ENCODE peak calls at places on chromosomes 7 and 10, in nine cellular contexts. S is GM23248, O is SK-N-SH, E is MM.1S, V is HCT116, C is PC-3, J is hepatocyte, W is GM23338, H is neural progenitor cell. P is an unnamed sample.
A peak's percentile ranks its signal among the peaks of the same experiment; 100 is the strongest.

GRCh38 chr7:116219288-116219687 is 8.9 kb downstream of the TES start:
- DNase-seq in W (no peak), O (no peak), E (no peak), J (no peak), H (no peak), V (no peak), C (no peak), S (no peak), P (no peak)

GRCh38 chr7:2403718-2404648 is 572 bp downstream of the CHST12 start:
- DNase-seq in S (peak; percentile 72), C (peak; percentile 25), E (peak; percentile 41), V (no peak), J (peak; percentile 70), H (peak; percentile 78), W (peak; percentile 68), O (peak; percentile 84), P (peak; percentile 58)

GRCh38 chr7:129222064-129222463 is 2.8 kb upstream of the AHCYL2 start:
- DNase-seq in H (no peak), E (peak; percentile 46), C (no peak), V (no peak), S (no peak), O (no peak), W (no peak), J (no peak), P (peak; percentile 80)

GRCh38 chr10:6269953-6270867 is 67.5 kb downstream of the PFKFB3 start:
- DNase-seq in E (peak; percentile 64), W (no peak), S (no peak), H (no peak), V (no peak), O (no peak), C (no peak), J (no peak), P (peak; percentile 16)

GRCh38 chr7:46871516-46871915 is 710.4 kb downstream of the TNS3 start:
- DNase-seq in W (no peak), S (peak; percentile 42), E (no peak), C (no peak), H (no peak), O (no peak), V (no peak), J (no peak), P (no peak)

GRCh38 chr7:4220011-4220410 is 462.1 kb upstream of the FOXK1 start:
- DNase-seq in C (no peak), J (no peak), S (no peak), W (no peak), E (no peak), V (no peak), H (no peak), O (no peak), P (no peak)

GRCh38 chr10:99555371-99556224 is 22.9 kb downstream of the NKX2-3 start:
- DNase-seq in S (no peak), O (no peak), E (peak; percentile 66), J (no peak), W (no peak), C (no peak), V (no peak), H (no peak), P (no peak)

GRCh38 chr10:34327184-34327583 is 487.9 kb downstream of the PARD3 start:
- DNase-seq in V (no peak), H (no peak), E (no peak), O (peak; percentile 41), C (no peak), J (no peak), W (no peak), S (no peak), P (no peak)

GRCh38 chr10:88616250-88616977 is 29.9 kb downstream of the LIPJ start:
- DNase-seq in H (no peak), E (no peak), W (no peak), V (no peak), O (no peak), S (no peak), J (no peak), C (no peak), P (no peak)

GRCh38 chr10:79112898-79113431 is 44.2 kb downstream of the ZMIZ1 start:
- DNase-seq in H (no peak), V (no peak), W (no peak), C (peak; percentile 97), S (peak; percentile 98), E (no peak), O (peak; percentile 63), J (peak; percentile 41), P (no peak)

GRCh38 chr10:13224210-13224995 is 9.8 kb downstream of the UCMA start:
- DNase-seq in H (peak; percentile 27), V (no peak), J (no peak), S (no peak), W (no peak), E (peak; percentile 72), O (no peak), C (no peak), P (peak; percentile 10)

GRCh38 chr10:12360461-12360860 is 11.1 kb downstream of the CAMK1D start:
- DNase-seq in H (no peak), W (peak; percentile 49), O (no peak), V (no peak), S (no peak), C (no peak), E (no peak), J (no peak), P (no peak)

GRCh38 chr10:9234191-9234590 is 1179.7 kb downstream of the GATA3 start:
- DNase-seq in C (no peak), J (no peak), O (no peak), E (no peak), W (no peak), V (no peak), H (no peak), S (no peak), P (no peak)

GRCh38 chr7:142939226-142939910 is at the start of gene LLCFC1:
- DNase-seq in H (peak; percentile 59), J (peak; percentile 27), O (peak; percentile 33), S (no peak), W (peak; percentile 84), V (peak; percentile 19), E (no peak), C (peak; percentile 35), P (peak; percentile 29)

GRCh38 chr7:46291064-46291463 is 370.0 kb upstream of the IGFBP3 start:
- DNase-seq in E (no peak), V (no peak), J (peak; percentile 45), O (peak; percentile 30), C (peak; percentile 75), W (no peak), H (no peak), S (peak; percentile 95), P (no peak)

DNA sequence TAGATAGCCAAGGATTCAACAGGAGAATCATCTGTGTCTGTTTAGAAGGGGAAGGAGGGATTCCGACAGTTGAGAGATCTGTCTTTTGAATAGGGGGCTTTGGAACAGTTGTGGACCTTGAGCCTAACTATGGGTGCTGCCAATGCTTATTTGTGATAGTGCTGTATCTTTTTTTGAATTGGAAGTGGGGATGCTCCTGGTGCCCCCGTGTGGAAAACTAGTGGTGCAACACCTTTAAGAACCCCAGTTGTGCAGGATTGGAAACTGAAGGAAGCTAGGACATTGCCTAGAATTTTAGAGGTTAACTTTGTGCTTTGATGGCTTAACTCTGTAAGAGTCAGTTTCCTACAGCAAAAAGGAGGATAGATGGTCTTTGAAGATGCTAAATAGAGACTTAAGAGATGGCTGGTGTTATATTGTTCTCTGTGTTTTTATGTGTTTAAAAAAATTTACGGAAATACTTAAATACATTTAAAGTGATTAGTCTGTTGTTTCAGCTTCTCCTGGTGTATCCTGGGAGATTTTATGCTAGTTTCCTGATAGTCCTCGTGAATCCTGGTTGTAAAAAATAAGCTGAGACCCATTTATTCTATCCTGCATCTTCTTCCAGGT is 69.3 kb downstream of the AP3M1 start:
- DNase-seq in O (peak; percentile 70), H (peak; percentile 64), J (peak; percentile 60), C (peak; percentile 94), W (peak; percentile 75), V (peak; percentile 43), S (peak; percentile 69), E (peak; percentile 47), P (peak; percentile 68)
- TF ChIP-seq EZH2phosphoT487 in O (no peak), H (no peak), J (no peak), C (no peak), W (no peak), V (no peak), S (no peak), E (no peak), P (no peak)

DNA sequence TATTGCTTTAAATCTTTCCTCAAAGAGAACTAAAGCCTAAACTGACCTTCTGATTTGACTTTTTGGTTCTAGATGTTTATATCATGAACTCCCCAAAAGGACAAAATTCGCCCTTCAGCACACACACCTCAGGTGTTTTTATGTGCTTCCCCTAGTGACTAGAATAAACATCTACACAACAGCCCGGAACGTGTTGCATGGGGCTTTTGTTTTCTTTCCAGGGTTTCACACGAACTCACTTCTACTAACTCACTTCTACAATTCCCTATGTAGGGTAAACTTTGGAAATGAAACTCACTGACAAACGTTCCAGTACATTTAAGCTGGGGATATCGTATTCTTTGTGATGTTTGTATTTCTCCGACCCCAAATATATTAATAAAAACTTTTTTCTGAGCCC is 1.4 kb downstream of the TRA2A start:
- DNase-seq in H (peak; percentile 51), W (peak; percentile 71), E (peak; percentile 67), V (no peak), J (peak; percentile 55), S (peak; percentile 68), O (peak; percentile 59), C (peak; percentile 51), P (peak; percentile 71)
- H3K27ac ChIP-seq in H (no peak overlapping the region), W (peak overlapping the region; percentile 99), E (peak overlapping the region; percentile 90), V (no peak overlapping the region), J (peak overlapping the region; percentile 100), S (peak overlapping the region; percentile 98), O (no peak overlapping the region), C (no peak overlapping the region), P (peak overlapping the region; percentile 94)

GRCh38 chr10:100996678-100997363 is 2.8 kb upstream of the LZTS2 start:
- DNase-seq in C (peak; percentile 28), W (peak; percentile 86), J (peak; percentile 70), O (peak; percentile 85), E (peak; percentile 31), V (no peak), H (peak; percentile 80), S (peak; percentile 53), P (peak; percentile 57)
- TF ChIP-seq EZH2phosphoT487 in C (no peak), W (no peak), J (no peak), O (no peak), E (no peak), V (no peak), H (no peak), S (no peak), P (no peak)

GRCh38 chr7:109950821-109951601 is 1139.9 kb upstream of the LRRN3 start:
- DNase-seq in O (no peak), W (no peak), V (no peak), H (no peak), C (no peak), S (no peak), E (no peak), J (no peak), P (no peak)
- H3K27ac ChIP-seq in O (no peak overlapping the region), W (no peak overlapping the region), V (no peak overlapping the region), H (no peak overlapping the region), C (no peak overlapping the region), S (no peak overlapping the region), E (no peak overlapping the region), J (peak overlapping the region; percentile 39), P (no peak overlapping the region)

DNA sequence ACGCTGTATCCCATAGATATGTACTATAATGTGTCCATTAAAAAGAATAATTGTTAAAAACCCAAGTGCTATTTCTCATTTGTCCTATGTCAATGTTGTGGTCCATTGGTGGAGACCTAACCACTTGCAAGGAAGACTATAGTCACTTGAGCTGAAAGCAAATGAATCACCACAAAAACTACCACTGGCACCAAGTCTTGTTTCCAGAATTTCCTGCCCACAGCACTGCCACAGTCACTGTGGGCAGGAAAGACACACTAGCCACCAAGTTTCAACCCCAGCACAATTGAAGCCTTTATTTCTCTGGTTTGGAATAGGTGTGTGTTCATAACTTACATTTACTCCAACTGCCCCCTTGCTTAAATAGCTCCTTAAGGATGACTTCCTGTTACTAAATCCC is 12.4 kb downstream of the DIP2C start:
- DNase-seq in H (no peak), V (no peak), W (no peak), J (no peak), S (peak; percentile 37), E (no peak), C (no peak), O (no peak), P (no peak)
- TF ChIP-seq EZH2phosphoT487 in H (no peak), V (no peak), W (no peak), J (no peak), S (no peak), E (no peak), C (no peak), O (no peak), P (no peak)

P was measured in OCI-LY7.